ENCODE peak calls at places on chromosomes 3 and 15, in seven cellular contexts. N is Panc1, I is cardiac fibroblast, Y is suprapubic skin, F is endodermal cell, C is astrocyte, B is kidney. O is an unnamed sample.

GRCh38 chr15:31486506-31486905 is 159.9 kb downstream of the KLF13 start:
- DNase-seq in N (no peak), I (no peak), Y (peak), F (no peak), C (no peak), B (peak), O (no peak)

GRCh38 chr15:41940441-41940857 is 31.9 kb downstream of the EHD4 start:
- DNase-seq in N (peak), I (peak), Y (peak), F (peak), C (peak), B (no peak), O (no peak)

GRCh38 chr15:68479870-68480269 is 47.9 kb upstream of the ITGA11 start:
- DNase-seq in N (no peak), I (no peak), Y (no peak), F (peak), C (peak), B (no peak), O (no peak)

GRCh38 chr15:49720221-49720620 is 99.4 kb downstream of the DTWD1 start:
- DNase-seq in N (no peak), I (no peak), Y (no peak), F (no peak), C (no peak), B (no peak), O (no peak)

GRCh38 chr15:31758126-31758525 is 272.2 kb upstream of the CHRNA7 start:
- DNase-seq in N (no peak), I (peak), Y (no peak), F (no peak), C (no peak), B (peak), O (no peak)

GRCh38 chr3:153783106-153783505 is 338.1 kb upstream of the ARHGEF26 start:
- DNase-seq in N (no peak), I (peak), Y (no peak), F (no peak), C (no peak), B (no peak), O (no peak)

GRCh38 chr3:114290911-114291901 is 2.6 kb upstream of the TIGIT start:
- DNase-seq in N (peak), I (peak), Y (peak), F (peak), C (no peak), B (peak), O (no peak)

GRCh38 chr3:33426068-33426467 is 14.1 kb downstream of the UBP1 start:
- DNase-seq in N (no peak), I (no peak), Y (no peak), F (peak), C (no peak), B (no peak), O (no peak)

GRCh38 chr3:55426486-55426885 is 60.6 kb downstream of the WNT5A start:
- DNase-seq in N (no peak), I (no peak), Y (no peak), F (no peak), C (peak), B (no peak), O (no peak)

GRCh38 chr15:88656760-88657221 is 18.0 kb downstream of the ISG20 start:
- DNase-seq in N (no peak), I (no peak), Y (no peak), F (no peak), C (no peak), B (peak), O (no peak)

GRCh38 chr3:146080578-146080977 is 80.4 kb downstream of the PLOD2 start:
- DNase-seq in N (no peak), I (no peak), Y (no peak), F (no peak), C (no peak), B (no peak), O (no peak)

GRCh38 chr3:192395506-192395905 is 331.8 kb downstream of the FGF12 start:
- DNase-seq in N (no peak), I (no peak), Y (no peak), F (no peak), C (no peak), B (no peak), O (no peak)

GRCh38 chr3:98817546-98817945 is 54.4 kb downstream of the ST3GAL6 start:
- DNase-seq in N (peak), I (peak), Y (no peak), F (no peak), C (peak), B (no peak), O (no peak)

GRCh38 chr3:181999314-181999713 is 287.6 kb downstream of the SOX2 start:
- DNase-seq in N (no peak), I (no peak), Y (no peak), F (no peak), C (no peak), B (no peak), O (no peak)

DNA sequence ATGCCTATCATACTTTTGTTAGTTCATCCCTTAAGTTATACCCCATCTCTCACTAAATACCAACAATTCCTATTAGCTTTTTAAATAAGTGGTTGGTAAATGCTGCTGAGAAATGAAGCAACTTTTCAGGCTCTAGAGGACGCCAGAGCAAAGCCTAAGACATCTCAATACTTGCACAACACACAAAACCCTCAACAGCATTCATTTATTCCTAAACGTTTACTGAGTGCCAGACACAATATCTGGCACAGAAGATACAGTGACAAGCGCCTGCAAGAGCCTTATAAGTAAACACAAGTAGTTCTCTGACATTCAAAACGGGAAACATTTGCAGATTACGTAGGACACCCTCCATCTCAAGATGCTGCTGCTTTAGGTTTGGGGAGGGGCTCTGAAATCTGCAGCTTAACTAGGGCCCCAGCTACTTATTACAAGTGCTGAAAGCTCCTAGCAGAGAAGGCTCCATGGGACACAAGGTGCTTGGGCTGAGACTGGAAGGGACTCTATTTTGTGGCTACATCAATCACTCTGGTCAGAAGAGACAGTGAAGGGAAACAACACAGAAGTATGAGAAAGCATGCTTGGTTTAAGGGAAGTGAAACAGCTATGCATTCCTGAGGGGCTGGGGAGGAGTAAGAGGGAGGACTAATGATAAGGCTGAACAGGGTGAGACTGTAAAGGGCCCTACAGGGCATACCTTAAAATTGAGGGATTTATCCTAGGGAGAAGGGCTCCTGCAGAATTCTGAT is 311.3 kb downstream of the PLCL2 start:
- DNase-seq in N (no peak), I (peak), Y (no peak), F (no peak), C (no peak), B (no peak), O (peak)
- TF ChIP-seq CTCF in N (peak), I (peak), Y (no peak), F (peak), C (no peak), B (peak), O (peak)

GRCh38 chr15:48646364-48646763 is 855 bp upstream of the FBN1 start:
- DNase-seq in N (no peak), I (no peak), Y (no peak), F (no peak), C (no peak), B (no peak), O (no peak)
- H3K4me3 ChIP-seq in N (peak), I (peak), Y (peak), F (peak), C (peak), B (peak), O (peak)

DNA sequence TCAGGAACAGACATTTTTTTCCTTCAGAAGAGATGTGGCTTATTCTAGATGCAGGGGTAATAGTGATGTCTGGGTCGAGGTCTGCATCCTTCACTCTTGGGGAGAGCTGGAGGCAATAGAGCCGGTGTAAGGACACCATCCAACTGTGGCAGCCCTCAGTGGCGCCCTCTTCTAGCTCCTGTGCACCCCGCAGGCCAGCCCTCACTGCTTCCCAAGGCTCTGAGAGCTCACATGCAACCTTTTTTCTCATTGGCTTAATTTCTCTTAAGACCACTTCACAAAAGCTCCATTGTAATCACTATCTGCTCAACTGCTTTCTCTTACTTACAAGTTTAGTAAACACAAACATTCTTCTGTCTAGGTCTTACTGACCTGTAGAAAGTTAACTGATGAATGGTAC is 3.9 kb upstream of the VPS8 start:
- DNase-seq in N (no peak), I (no peak), Y (no peak), F (peak), C (no peak), B (no peak), O (no peak)
- TF ChIP-seq CTCF in N (peak), I (peak), Y (no peak), F (peak), C (no peak), B (no peak), O (peak)

GRCh38 chr15:62250176-62250575 is 85.1 kb upstream of the C2CD4B start:
- DNase-seq in N (no peak), I (no peak), Y (no peak), F (no peak), C (no peak), B (no peak), O (no peak)

GRCh38 chr15:62254137-62254934 is 89.3 kb upstream of the C2CD4B start:
- DNase-seq in N (peak), I (peak), Y (peak), F (peak), C (peak), B (peak), O (no peak)

GRCh38 chr15:62248277-62248974 is 83.3 kb upstream of the C2CD4B start:
- DNase-seq in N (no peak), I (no peak), Y (no peak), F (no peak), C (no peak), B (peak), O (no peak)

GRCh38 chr15:62253294-62253693 is 88.2 kb upstream of the C2CD4B start:
- DNase-seq in N (no peak), I (no peak), Y (no peak), F (peak), C (no peak), B (no peak), O (no peak)

DNA sequence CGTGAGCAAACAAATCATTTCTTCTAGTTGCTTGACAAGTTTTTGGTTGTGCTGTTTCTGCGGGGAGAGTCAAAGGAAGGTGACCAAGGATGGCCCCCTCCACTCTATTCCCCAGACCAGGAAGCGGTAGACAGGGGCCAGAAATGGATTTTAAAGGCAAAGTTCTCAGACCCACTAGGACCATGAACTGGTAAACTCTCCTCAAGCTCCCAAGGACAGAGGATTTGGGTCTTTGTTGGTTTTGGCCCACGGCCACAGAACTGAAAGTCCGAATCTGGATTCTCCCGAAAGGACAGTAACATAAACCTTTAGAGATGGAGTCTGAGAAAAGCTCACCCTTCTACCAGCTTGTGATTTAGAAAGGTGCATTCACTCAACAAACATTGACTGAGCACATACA is 85.9 kb upstream of the C2CD4B start:
- DNase-seq in N (no peak), I (no peak), Y (no peak), F (no peak), C (no peak), B (no peak), O (no peak)
- H3K4me3 ChIP-seq in N (no peak), I (no peak), Y (no peak), F (no peak), C (no peak), B (no peak), O (no peak)

GRCh38 chr15:60477991-60478632 is 830 bp downstream of the ICE2 start:
- DNase-seq in N (no peak), I (peak), Y (no peak), F (peak), C (peak), B (no peak), O (no peak)

GRCh38 chr15:60479711-60480110 is 769 bp upstream of the ICE2 start:
- DNase-seq in N (no peak), I (no peak), Y (no peak), F (no peak), C (no peak), B (no peak), O (no peak)

GRCh38 chr15:60478633-60479360 is at the start of gene ICE2:
- DNase-seq in N (peak), I (peak), Y (peak), F (peak), C (peak), B (peak), O (peak)

GRCh38 chr15:60480149-60480548 is 1.2 kb upstream of the ICE2 start:
- DNase-seq in N (no peak), I (no peak), Y (no peak), F (no peak), C (no peak), B (no peak), O (no peak)

GRCh38 chr15:60479361-60479684 is 381 bp upstream of the ICE2 start:
- DNase-seq in N (no peak), I (no peak), Y (no peak), F (no peak), C (no peak), B (no peak), O (no peak)
- TF ChIP-seq CTCF in N (no peak), I (no peak), Y (no peak), F (no peak), C (no peak), B (no peak), O (no peak)

GRCh38 chr3:11137627-11137959 is 16.7 kb upstream of the HRH1 start:
- DNase-seq in N (no peak), I (no peak), Y (no peak), F (no peak), C (no peak), B (no peak), O (no peak)
- H3K4me3 ChIP-seq in N (peak), I (peak), Y (peak), F (no peak), C (peak), B (no peak), O (peak)

GRCh38 chr15:37289109-37289765 is 188.9 kb upstream of the MEIS2 start:
- DNase-seq in N (no peak), I (peak), Y (no peak), F (peak), C (no peak), B (no peak), O (no peak)
- TF ChIP-seq CTCF in N (peak), I (peak), Y (no peak), F (peak), C (peak), B (no peak), O (no peak)

GRCh38 chr15:47358876-47359275 is 358.4 kb upstream of the SEMA6D start:
- DNase-seq in N (no peak), I (no peak), Y (no peak), F (no peak), C (no peak), B (no peak), O (no peak)

GRCh38 chr15:47352217-47352616 is 365.1 kb upstream of the SEMA6D start:
- DNase-seq in N (no peak), I (no peak), Y (no peak), F (no peak), C (no peak), B (no peak), O (no peak)

GRCh38 chr15:47356297-47356696 is 361.0 kb upstream of the SEMA6D start:
- DNase-seq in N (no peak), I (no peak), Y (no peak), F (no peak), C (no peak), B (no peak), O (no peak)

GRCh38 chr15:47351501-47351900 is 365.8 kb upstream of the SEMA6D start:
- DNase-seq in N (no peak), I (no peak), Y (no peak), F (no peak), C (no peak), B (no peak), O (no peak)

GRCh38 chr15:47355759-47356158 is 361.5 kb upstream of the SEMA6D start:
- DNase-seq in N (no peak), I (no peak), Y (no peak), F (no peak), C (no peak), B (no peak), O (no peak)
- H3K4me3 ChIP-seq in N (no peak), I (no peak), Y (no peak), F (no peak), C (no peak), B (no peak), O (no peak)